ENCODE peak calls at places on chromosomes 2 and 18, in ten cellular contexts. One of them, this sample, is unnamed.
A peak's percentile ranks its signal among the peaks of the same experiment; 100 is the strongest.

GRCh38 chr2:180933332-180933731 is 47.1 kb upstream of the UBE2E3 start:
- DNase-seq in right atrium auricular region: no peak
- DNase-seq in esophagus squamous epithelium: no peak
- DNase-seq in heart left ventricle: no peak
- DNase-seq in CD8-positive, alpha-beta T cell: no peak
- DNase-seq in tibial artery: no peak
- DNase-seq in HCT116: no peak
- DNase-seq in transverse colon: no peak
- DNase-seq in small intestine: no peak
- DNase-seq in lower lobe of right lung: no peak
- DNase-seq in this sample: no peak

GRCh38 chr2:106267997-106268396 is 73.9 kb upstream of the UXS1 start:
- DNase-seq in HCT116: no peak
- DNase-seq in small intestine: no peak
- DNase-seq in CD8-positive, alpha-beta T cell: peak; percentile 4
- DNase-seq in transverse colon: no peak
- DNase-seq in heart left ventricle: no peak
- DNase-seq in lower lobe of right lung: no peak
- DNase-seq in right atrium auricular region: no peak
- DNase-seq in tibial artery: no peak
- DNase-seq in esophagus squamous epithelium: no peak
- DNase-seq in this sample: no peak

GRCh38 chr2:164065038-164065437 is 329.2 kb upstream of the FIGN start:
- DNase-seq in heart left ventricle: no peak
- DNase-seq in lower lobe of right lung: no peak
- DNase-seq in tibial artery: no peak
- DNase-seq in CD8-positive, alpha-beta T cell: no peak
- DNase-seq in small intestine: no peak
- DNase-seq in esophagus squamous epithelium: no peak
- DNase-seq in transverse colon: no peak
- DNase-seq in HCT116: no peak
- DNase-seq in right atrium auricular region: no peak
- DNase-seq in this sample: no peak

GRCh38 chr2:11509657-11510360 is 24.0 kb upstream of the GREB1 start:
- DNase-seq in CD8-positive, alpha-beta T cell: no peak
- DNase-seq in heart left ventricle: no peak
- DNase-seq in tibial artery: no peak
- DNase-seq in esophagus squamous epithelium: no peak
- DNase-seq in lower lobe of right lung: no peak
- DNase-seq in HCT116: no peak
- DNase-seq in small intestine: no peak
- DNase-seq in right atrium auricular region: no peak
- DNase-seq in transverse colon: no peak
- DNase-seq in this sample: no peak

GRCh38 chr2:208363485-208363884 is 43.1 kb upstream of the PTH2R start:
- DNase-seq in tibial artery: no peak
- DNase-seq in HCT116: no peak
- DNase-seq in right atrium auricular region: no peak
- DNase-seq in small intestine: no peak
- DNase-seq in lower lobe of right lung: no peak
- DNase-seq in transverse colon: no peak
- DNase-seq in esophagus squamous epithelium: no peak
- DNase-seq in heart left ventricle: no peak
- DNase-seq in CD8-positive, alpha-beta T cell: no peak
- DNase-seq in this sample: no peak

GRCh38 chr2:126761256-126761980 is 105.5 kb downstream of the GYPC start:
- DNase-seq in small intestine: no peak
- DNase-seq in tibial artery: peak; percentile 43
- DNase-seq in right atrium auricular region: peak; percentile 53
- DNase-seq in transverse colon: no peak
- DNase-seq in lower lobe of right lung: no peak
- DNase-seq in HCT116: no peak
- DNase-seq in esophagus squamous epithelium: no peak
- DNase-seq in CD8-positive, alpha-beta T cell: no peak
- DNase-seq in heart left ventricle: no peak
- DNase-seq in this sample: no peak

GRCh38 chr2:197433770-197434438 is 924 bp downstream of the SF3B1 start:
- DNase-seq in small intestine: peak; percentile 5
- DNase-seq in tibial artery: no peak
- DNase-seq in transverse colon: no peak
- DNase-seq in heart left ventricle: no peak
- DNase-seq in HCT116: no peak
- DNase-seq in esophagus squamous epithelium: no peak
- DNase-seq in CD8-positive, alpha-beta T cell: no peak
- DNase-seq in right atrium auricular region: no peak
- DNase-seq in lower lobe of right lung: no peak
- DNase-seq in this sample: no peak

GRCh38 chr18:52979888-52980287 is 639.9 kb downstream of the DCC start:
- DNase-seq in heart left ventricle: no peak
- DNase-seq in HCT116: no peak
- DNase-seq in tibial artery: no peak
- DNase-seq in esophagus squamous epithelium: no peak
- DNase-seq in CD8-positive, alpha-beta T cell: no peak
- DNase-seq in small intestine: no peak
- DNase-seq in lower lobe of right lung: no peak
- DNase-seq in transverse colon: no peak
- DNase-seq in right atrium auricular region: no peak
- DNase-seq in this sample: no peak

GRCh38 chr2:187143537-187143936 is 294.6 kb upstream of the ZSWIM2 start:
- DNase-seq in esophagus squamous epithelium: no peak
- DNase-seq in small intestine: no peak
- DNase-seq in heart left ventricle: no peak
- DNase-seq in HCT116: no peak
- DNase-seq in right atrium auricular region: no peak
- DNase-seq in tibial artery: no peak
- DNase-seq in transverse colon: no peak
- DNase-seq in lower lobe of right lung: no peak
- DNase-seq in CD8-positive, alpha-beta T cell: no peak
- DNase-seq in this sample: no peak

GRCh38 chr18:1958798-1959197 is 612.5 kb downstream of the METTL4 start:
- DNase-seq in right atrium auricular region: no peak
- DNase-seq in CD8-positive, alpha-beta T cell: no peak
- DNase-seq in esophagus squamous epithelium: no peak
- DNase-seq in lower lobe of right lung: no peak
- DNase-seq in transverse colon: no peak
- DNase-seq in heart left ventricle: no peak
- DNase-seq in small intestine: no peak
- DNase-seq in HCT116: no peak
- DNase-seq in tibial artery: no peak
- DNase-seq in this sample: no peak

GRCh38 chr18:76479351-76480238 is 15.4 kb downstream of the ZNF516 start:
- DNase-seq in esophagus squamous epithelium: no peak
- DNase-seq in lower lobe of right lung: peak; percentile 54
- DNase-seq in tibial artery: no peak
- DNase-seq in right atrium auricular region: peak; percentile 56
- DNase-seq in HCT116: no peak
- DNase-seq in CD8-positive, alpha-beta T cell: no peak
- DNase-seq in heart left ventricle: no peak
- DNase-seq in transverse colon: no peak
- DNase-seq in small intestine: no peak
- DNase-seq in this sample: no peak

GRCh38 chr2:100427627-100428258 is 10.3 kb upstream of the CHST10 start:
- DNase-seq in esophagus squamous epithelium: no peak
- DNase-seq in lower lobe of right lung: peak; percentile 71
- DNase-seq in transverse colon: peak; percentile 71
- DNase-seq in tibial artery: no peak
- DNase-seq in right atrium auricular region: no peak
- DNase-seq in CD8-positive, alpha-beta T cell: peak; percentile 52
- DNase-seq in HCT116: peak; percentile 49
- DNase-seq in small intestine: peak; percentile 56
- DNase-seq in heart left ventricle: peak; percentile 42
- DNase-seq in this sample: no peak

GRCh38 chr2:174331731-174332606 is 2.8 kb upstream of the SP9 start:
- DNase-seq in lower lobe of right lung: no peak
- DNase-seq in transverse colon: no peak
- DNase-seq in HCT116: no peak
- DNase-seq in CD8-positive, alpha-beta T cell: no peak
- DNase-seq in small intestine: no peak
- DNase-seq in tibial artery: no peak
- DNase-seq in heart left ventricle: no peak
- DNase-seq in esophagus squamous epithelium: no peak
- DNase-seq in right atrium auricular region: no peak
- DNase-seq in this sample: no peak

GRCh38 chr2:169047253-169048250 is 16.4 kb upstream of the ABCB11 start:
- DNase-seq in small intestine: no peak
- DNase-seq in esophagus squamous epithelium: no peak
- DNase-seq in lower lobe of right lung: no peak
- DNase-seq in heart left ventricle: no peak
- DNase-seq in HCT116: no peak
- DNase-seq in tibial artery: no peak
- DNase-seq in CD8-positive, alpha-beta T cell: no peak
- DNase-seq in right atrium auricular region: no peak
- DNase-seq in transverse colon: no peak
- DNase-seq in this sample: no peak
- H3K27ac ChIP-seq in small intestine: no peak overlapping the region
- H3K27ac ChIP-seq in esophagus squamous epithelium: no peak overlapping the region
- H3K27ac ChIP-seq in lower lobe of right lung: no peak overlapping the region
- H3K27ac ChIP-seq in heart left ventricle: no peak overlapping the region
- H3K27ac ChIP-seq in HCT116: no peak overlapping the region
- H3K27ac ChIP-seq in tibial artery: no peak overlapping the region
- H3K27ac ChIP-seq in CD8-positive, alpha-beta T cell: no peak overlapping the region
- H3K27ac ChIP-seq in right atrium auricular region: no peak overlapping the region
- H3K27ac ChIP-seq in transverse colon: no peak overlapping the region
- H3K27ac ChIP-seq in this sample: no peak overlapping the region

DNA sequence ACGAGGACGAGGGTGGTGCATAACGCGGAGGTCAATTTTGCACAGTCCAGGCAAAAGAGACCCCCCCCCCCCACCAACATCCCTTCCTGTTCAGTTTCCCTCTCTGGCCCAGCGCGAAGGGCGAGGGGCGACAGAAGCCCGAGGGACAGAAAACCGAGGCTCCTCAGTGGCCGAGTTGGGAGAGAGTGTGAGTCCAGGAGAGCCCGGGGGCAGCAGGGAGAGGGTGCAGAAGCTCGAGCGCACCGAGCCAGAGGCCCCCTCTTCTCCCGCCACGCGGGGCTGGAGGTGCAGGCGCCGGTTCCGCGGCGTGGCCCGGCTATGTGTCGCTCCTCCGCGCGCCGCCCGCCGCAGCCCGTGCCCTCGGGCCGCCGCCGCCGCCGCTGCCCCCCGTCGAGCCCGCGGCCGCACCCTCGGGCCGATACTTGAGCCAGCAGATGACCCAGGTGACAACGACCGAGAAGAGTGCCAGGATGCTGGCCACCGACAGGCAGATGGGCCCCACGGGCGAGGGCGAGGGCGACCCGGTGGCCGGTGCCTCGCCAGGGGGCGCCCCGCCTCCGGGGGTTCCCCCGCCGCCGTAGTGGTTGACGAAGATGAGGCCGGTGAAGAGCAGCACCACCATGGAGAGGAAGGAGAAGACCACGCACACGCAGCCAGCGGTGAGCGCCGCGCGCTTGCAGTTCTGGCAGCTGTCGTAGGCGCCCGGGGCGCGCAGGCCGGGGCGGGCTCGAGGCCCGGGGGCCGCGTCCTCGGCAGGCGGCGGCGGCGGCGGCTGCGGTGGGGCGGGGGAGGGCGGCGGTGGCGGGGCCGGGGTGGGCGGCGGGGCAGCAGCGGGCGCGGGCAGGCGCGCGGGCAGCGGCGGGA is 20.1 kb upstream of the PAX3 start:
- DNase-seq in HCT116: no peak
- DNase-seq in right atrium auricular region: peak; percentile 55
- DNase-seq in esophagus squamous epithelium: no peak
- DNase-seq in heart left ventricle: no peak
- DNase-seq in transverse colon: no peak
- DNase-seq in lower lobe of right lung: no peak
- DNase-seq in CD8-positive, alpha-beta T cell: no peak
- DNase-seq in small intestine: no peak
- DNase-seq in tibial artery: no peak
- DNase-seq in this sample: no peak
- H3K27ac ChIP-seq in HCT116: no peak overlapping the region
- H3K27ac ChIP-seq in right atrium auricular region: no peak overlapping the region
- H3K27ac ChIP-seq in esophagus squamous epithelium: peak overlapping the region; percentile 44
- H3K27ac ChIP-seq in heart left ventricle: no peak overlapping the region
- H3K27ac ChIP-seq in transverse colon: no peak overlapping the region
- H3K27ac ChIP-seq in lower lobe of right lung: no peak overlapping the region
- H3K27ac ChIP-seq in CD8-positive, alpha-beta T cell: no peak overlapping the region
- H3K27ac ChIP-seq in small intestine: no peak overlapping the region
- H3K27ac ChIP-seq in tibial artery: no peak overlapping the region
- H3K27ac ChIP-seq in this sample: no peak overlapping the region

DNA sequence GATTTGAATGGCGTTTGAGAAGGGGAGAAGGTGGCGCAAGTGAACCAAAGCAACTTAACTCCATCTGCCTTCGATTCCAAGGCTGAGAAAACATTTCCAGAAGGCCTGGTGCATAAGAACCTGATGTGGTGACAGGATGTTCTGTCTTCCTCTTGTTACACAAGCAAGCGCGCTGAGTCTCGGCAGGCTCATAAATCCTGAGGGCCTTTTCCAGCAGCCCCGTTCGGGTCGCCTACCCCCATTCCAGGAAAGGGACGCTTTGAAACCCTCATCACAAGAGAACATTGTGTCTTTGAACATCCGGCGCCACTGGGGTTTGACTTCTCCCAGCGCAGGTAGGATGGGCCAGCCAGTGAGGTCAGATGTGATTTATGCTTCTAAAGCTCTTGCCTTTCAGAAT is 403.5 kb downstream of the SETBP1 start:
- DNase-seq in right atrium auricular region: no peak
- DNase-seq in transverse colon: no peak
- DNase-seq in tibial artery: no peak
- DNase-seq in small intestine: no peak
- DNase-seq in CD8-positive, alpha-beta T cell: no peak
- DNase-seq in HCT116: no peak
- DNase-seq in esophagus squamous epithelium: no peak
- DNase-seq in lower lobe of right lung: peak; percentile 45
- DNase-seq in heart left ventricle: no peak
- DNase-seq in this sample: no peak
- H3K27ac ChIP-seq in right atrium auricular region: no peak overlapping the region
- H3K27ac ChIP-seq in transverse colon: no peak overlapping the region
- H3K27ac ChIP-seq in tibial artery: no peak overlapping the region
- H3K27ac ChIP-seq in small intestine: no peak overlapping the region
- H3K27ac ChIP-seq in CD8-positive, alpha-beta T cell: no peak overlapping the region
- H3K27ac ChIP-seq in HCT116: no peak overlapping the region
- H3K27ac ChIP-seq in esophagus squamous epithelium: no peak overlapping the region
- H3K27ac ChIP-seq in lower lobe of right lung: no peak overlapping the region
- H3K27ac ChIP-seq in heart left ventricle: no peak overlapping the region
- H3K27ac ChIP-seq in this sample: no peak overlapping the region

DNA sequence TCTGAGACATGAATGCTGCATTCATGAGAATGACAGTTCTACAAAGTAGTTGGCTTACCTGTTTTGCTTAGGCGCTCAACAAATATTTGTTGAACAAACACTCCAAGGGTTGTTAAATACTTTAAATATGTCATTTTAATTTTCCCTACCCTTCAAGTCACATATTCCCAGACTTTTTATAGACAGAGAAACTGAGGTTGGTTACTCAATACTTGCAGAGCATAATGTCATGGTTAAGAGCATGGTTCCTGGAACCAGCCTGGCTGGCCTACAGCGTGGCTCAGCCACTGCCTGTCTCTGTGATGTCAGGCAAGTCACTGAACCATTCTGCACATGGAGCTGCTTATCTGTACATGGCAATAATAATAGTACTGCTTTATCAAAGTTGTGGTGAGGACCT is 120.0 kb upstream of the STK17B start:
- DNase-seq in right atrium auricular region: no peak
- DNase-seq in esophagus squamous epithelium: no peak
- DNase-seq in heart left ventricle: no peak
- DNase-seq in small intestine: no peak
- DNase-seq in HCT116: no peak
- DNase-seq in CD8-positive, alpha-beta T cell: no peak
- DNase-seq in lower lobe of right lung: no peak
- DNase-seq in transverse colon: no peak
- DNase-seq in tibial artery: no peak
- DNase-seq in this sample: no peak
- H3K27ac ChIP-seq in right atrium auricular region: no peak overlapping the region
- H3K27ac ChIP-seq in esophagus squamous epithelium: peak overlapping the region; percentile 60
- H3K27ac ChIP-seq in heart left ventricle: no peak overlapping the region
- H3K27ac ChIP-seq in small intestine: no peak overlapping the region
- H3K27ac ChIP-seq in HCT116: no peak overlapping the region
- H3K27ac ChIP-seq in CD8-positive, alpha-beta T cell: no peak overlapping the region
- H3K27ac ChIP-seq in lower lobe of right lung: peak overlapping the region; percentile 42
- H3K27ac ChIP-seq in transverse colon: no peak overlapping the region
- H3K27ac ChIP-seq in tibial artery: no peak overlapping the region
- H3K27ac ChIP-seq in this sample: no peak overlapping the region